ENCODE peak calls at places on chromosome 1, in five cellular contexts. J is GM23248, P is A549, I is PC-9, K is DND-41. R is an unnamed sample.
A peak's percentile ranks its signal among the peaks of the same experiment; 100 is the strongest.

GRCh38 chr1:1969505-1969900 is 34.1 kb downstream of the CFAP74 start:
- DNase-seq in J (no peak), P (no peak), I (no peak), K (no peak), R (no peak)

GRCh38 chr1:160607051-160608032 is 28.0 kb upstream of the CD84 start:
- DNase-seq in J (peak; percentile 85), P (peak; percentile 58), I (peak; percentile 68), K (peak; percentile 81), R (peak; percentile 54)

GRCh38 chr1:52911541-52911940 is 10.0 kb downstream of the ECHDC2 start:
- DNase-seq in J (no peak), P (no peak), I (no peak), K (no peak), R (no peak)

GRCh38 chr1:53328490-53329182 is 766 bp upstream of the LRP8 start:
- DNase-seq in J (no peak), P (no peak), I (no peak), K (peak; percentile 69), R (peak; percentile 30)

GRCh38 chr1:18907914-18908845 is 5.8 kb upstream of the ALDH4A1 start:
- DNase-seq in J (no peak), P (no peak), I (no peak), K (no peak), R (no peak)

GRCh38 chr1:22139066-22139594 is 3.8 kb downstream of the WNT4 start:
- DNase-seq in J (no peak), P (no peak), I (no peak), K (no peak), R (no peak)

GRCh38 chr1:54800041-54800898 is 853 bp downstream of the TTC22 start:
- DNase-seq in J (no peak), P (no peak), I (peak; percentile 29), K (no peak), R (no peak)

GRCh38 chr1:232678185-232678886 is 48.4 kb upstream of the SIPA1L2 start:
- DNase-seq in J (no peak), P (no peak), I (peak; percentile 64), K (no peak), R (no peak)

GRCh38 chr1:2103266-2103900 is 53.2 kb downstream of the PRKCZ start:
- DNase-seq in J (no peak), P (no peak), I (no peak), K (no peak), R (no peak)

DNA sequence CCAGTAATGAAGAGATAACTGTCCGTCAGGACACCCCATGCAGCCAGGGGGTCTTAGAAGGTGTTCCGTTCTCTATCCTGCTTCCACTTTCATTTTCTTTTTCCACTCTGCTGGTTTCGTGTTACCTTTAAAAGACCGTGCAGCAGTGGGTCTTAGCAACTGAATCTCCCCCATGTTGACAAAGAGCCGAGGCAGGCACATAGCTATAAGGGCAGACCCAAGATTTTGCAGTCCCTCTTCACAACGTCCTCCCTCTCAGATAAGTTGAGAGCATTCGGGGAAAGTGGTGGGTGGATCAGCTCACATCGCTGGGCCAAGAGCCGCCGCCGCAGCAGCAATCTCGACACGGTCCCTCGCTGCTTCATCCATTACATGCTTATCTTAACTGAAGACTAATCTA is 355.5 kb downstream of the LMO4 start:
- DNase-seq in J (peak; percentile 46), P (no peak), I (no peak), K (no peak), R (no peak)
- H3K4me2 ChIP-seq in J (peak overlapping the region; percentile 78), P (peak overlapping the region; percentile 37), I (no peak overlapping the region), K (no peak overlapping the region), R (peak overlapping the region; percentile 35)

DNA sequence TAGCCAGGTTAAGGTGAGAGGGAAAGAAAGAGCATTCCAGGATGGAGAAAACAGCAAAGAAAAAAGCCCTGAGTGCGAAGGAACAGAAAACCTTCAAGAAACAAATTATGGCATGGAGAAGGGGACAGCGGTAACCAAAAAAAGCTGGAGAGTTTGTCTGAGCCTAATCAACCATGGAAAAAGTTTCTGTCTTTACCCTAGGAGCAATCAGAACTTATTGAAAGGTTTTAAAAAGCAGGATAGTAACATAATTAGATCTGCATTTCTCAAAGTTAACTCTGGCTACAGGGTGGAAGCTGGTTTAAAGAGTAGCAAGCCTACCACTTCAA is 26.1 kb upstream of the HPDL start:
- DNase-seq in J (no peak), P (no peak), I (no peak), K (no peak), R (no peak)
- H3K4me2 ChIP-seq in J (no peak overlapping the region), P (no peak overlapping the region), I (no peak overlapping the region), K (no peak overlapping the region), R (no peak overlapping the region)

GRCh38 chr1:86504130-86504479 is 35.4 kb downstream of the CLCA1 start:
- DNase-seq in J (no peak), P (no peak), I (no peak), K (no peak), R (no peak)
- H3K4me2 ChIP-seq in J (no peak overlapping the region), P (no peak overlapping the region), I (no peak overlapping the region), K (no peak overlapping the region), R (no peak overlapping the region)

GRCh38 chr1:97277891-97278662 is 556.5 kb downstream of the PTBP2 start:
- DNase-seq in J (peak; percentile 86), P (peak; percentile 2), I (peak; percentile 97), K (no peak), R (no peak)
- H3K4me2 ChIP-seq in J (peak overlapping the region; percentile 74), P (peak overlapping the region; percentile 59), I (peak overlapping the region; percentile 62), K (no peak overlapping the region), R (no peak overlapping the region)

DNA sequence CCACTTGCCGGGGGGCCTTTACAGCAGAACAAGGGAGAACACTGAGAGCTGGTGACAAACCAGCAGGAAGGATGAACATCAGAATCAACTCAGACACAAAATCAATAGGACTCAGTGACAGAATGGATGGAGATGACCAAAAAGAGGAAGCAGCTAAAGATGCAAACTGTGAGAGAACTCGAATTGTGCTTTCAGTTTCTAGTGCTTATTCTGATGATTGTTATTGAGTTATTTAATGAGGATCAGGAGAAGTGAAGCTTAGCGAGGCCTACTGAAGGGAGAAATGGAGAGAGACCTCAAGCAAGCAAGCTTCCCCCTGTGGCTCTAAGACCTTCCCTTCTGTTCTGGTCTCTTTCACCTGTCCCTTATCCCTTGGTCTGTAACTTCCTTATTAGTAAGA is 30.3 kb upstream of the TMEM125 start:
- DNase-seq in J (no peak), P (no peak), I (no peak), K (no peak), R (no peak)
- H3K4me2 ChIP-seq in J (no peak overlapping the region), P (no peak overlapping the region), I (no peak overlapping the region), K (no peak overlapping the region), R (no peak overlapping the region)

GRCh38 chr1:24693827-24694379 is 50.8 kb downstream of the SRRM1 start:
- DNase-seq in J (peak; percentile 66), P (no peak), I (no peak), K (no peak), R (no peak)
- H3K4me2 ChIP-seq in J (peak overlapping the region; percentile 72), P (no peak overlapping the region), I (no peak overlapping the region), K (no peak overlapping the region), R (no peak overlapping the region)

R was measured in neuronal stem cell.